ENCODE peak calls at places on chromosomes 11 and 22, in four cellular contexts. D is CD4-positive, CD25-positive, alpha-beta regulatory T cell; I is pancreas; X is psoas muscle. T is an unnamed sample.
A peak's percentile ranks its signal among the peaks of the same experiment; 100 is the strongest.

GRCh38 chr11:49316180-49316579 is 107.8 kb upstream of the FOLH1 start:
- DNase-seq in X (no peak), I (no peak), D (no peak), T (no peak)

GRCh38 chr11:65479184-65480145 is 19.4 kb upstream of the MALAT1 start:
- DNase-seq in I (peak; percentile 50), D (no peak), X (peak; percentile 82), T (no peak)

GRCh38 chr11:79309402-79309801 is 131.4 kb downstream of the TENM4 start:
- DNase-seq in D (no peak), I (no peak), X (no peak), T (no peak)

GRCh38 chr11:88535266-88535665 is 197.7 kb upstream of the CTSC start:
- DNase-seq in I (no peak), X (no peak), D (no peak), T (no peak)

GRCh38 chr22:48921411-48921903 is 906.2 kb downstream of the BRD1 start:
- DNase-seq in D (no peak), I (no peak), X (no peak), T (no peak)

GRCh38 chr11:403021-403760 is 9.2 kb downstream of the PKP3 start:
- DNase-seq in D (no peak), I (peak; percentile 40), X (peak; percentile 48), T (no peak)

GRCh38 chr22:43078522-43078921 is 10.7 kb downstream of the TTLL1 start:
- DNase-seq in I (no peak), X (no peak), D (no peak), T (no peak)

GRCh38 chr11:117834838-117835443 is 10.4 kb upstream of the FXYD2 start:
- DNase-seq in X (no peak), D (no peak), I (no peak), T (peak; percentile 17)

GRCh38 chr22:44583076-44583760 is 85.2 kb upstream of the RTL6 start:
- DNase-seq in D (no peak), I (no peak), X (peak; percentile 13), T (peak; percentile 23)

GRCh38 chr11:117095301-117096139 is 2.7 kb downstream of the SIK3 start:
- DNase-seq in X (no peak), I (no peak), D (no peak), T (no peak)

GRCh38 chr11:9748361-9748970 is 84.6 kb downstream of the SWAP70 start:
- DNase-seq in X (no peak), I (no peak), D (peak; percentile 88), T (peak; percentile 73)

GRCh38 chr11:2186669-2187266 is 15.2 kb upstream of the TH start:
- DNase-seq in I (no peak), X (no peak), D (peak; percentile 58), T (no peak)

GRCh38 chr22:50400406-50400805 is 57.3 kb downstream of the PPP6R2 start:
- DNase-seq in D (no peak), X (no peak), I (no peak), T (no peak)

GRCh38 chr11:126601136-126601535 is 245.7 kb downstream of the ST3GAL4 start:
- DNase-seq in I (no peak), D (no peak), X (no peak), T (no peak)

GRCh38 chr22:31983911-31984661 is 39.8 kb downstream of the YWHAH start:
- DNase-seq in D (no peak), X (no peak), I (no peak), T (no peak)

GRCh38 chr11:130616578-130616977 is 168.1 kb downstream of the ADAMTS15 start:
- DNase-seq in D (no peak), X (no peak), I (no peak), T (no peak)

GRCh38 chr22:28801845-28802594 is 1.7 kb upstream of the XBP1 start:
- DNase-seq in I (peak; percentile 66), X (no peak), D (no peak), T (no peak)

GRCh38 chr11:9144828-9145227 is 53.4 kb upstream of the SCUBE2 start:
- DNase-seq in D (no peak), I (no peak), X (no peak), T (no peak)

GRCh38 chr11:120747801-120748484 is 236.4 kb downstream of the GRIK4 start:
- DNase-seq in X (no peak), D (no peak), I (no peak), T (no peak)

DNA sequence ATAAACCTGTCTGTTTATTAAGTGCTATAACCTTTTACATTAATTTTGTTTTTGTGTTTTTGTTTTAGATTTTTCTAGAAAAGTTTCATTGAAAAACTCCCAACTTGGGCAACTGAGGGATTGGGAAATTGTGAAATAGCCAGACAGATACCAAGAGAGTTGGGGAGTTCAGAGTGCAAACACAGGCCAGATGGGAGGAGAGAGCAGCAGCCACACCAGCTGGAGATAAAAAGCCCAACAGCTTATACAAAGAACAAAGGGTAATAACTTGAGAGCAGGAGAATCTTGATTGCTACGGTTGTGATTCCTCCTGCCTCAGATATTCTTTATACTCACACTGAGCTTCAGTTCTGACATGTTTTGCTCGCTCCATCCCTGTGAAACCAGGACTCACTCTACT is 1642.2 kb downstream of the LRRC4C start:
- DNase-seq in X (no peak), D (no peak), I (no peak), T (no peak)
- H3K9me3 ChIP-seq in X (no peaks in the 10 kb centered on the region), D (no peaks in the 10 kb centered on the region), I (no peaks in the 10 kb centered on the region), T (no peaks in the 10 kb centered on the region)

GRCh38 chr22:25131198-25131887 is 68.3 kb upstream of the CRYBB3 start:
- DNase-seq in D (no peak), I (no peak), X (no peak), T (no peak)

GRCh38 chr22:25126510-25126909 is 73.1 kb upstream of the CRYBB3 start:
- DNase-seq in X (no peak), I (no peak), D (no peak), T (no peak)

GRCh38 chr22:25134028-25134427 is 65.6 kb upstream of the CRYBB3 start:
- DNase-seq in D (no peak), I (no peak), X (no peak), T (no peak)

GRCh38 chr22:25127274-25127673 is 72.4 kb upstream of the CRYBB3 start:
- DNase-seq in D (no peak), X (no peak), I (no peak), T (no peak)

DNA sequence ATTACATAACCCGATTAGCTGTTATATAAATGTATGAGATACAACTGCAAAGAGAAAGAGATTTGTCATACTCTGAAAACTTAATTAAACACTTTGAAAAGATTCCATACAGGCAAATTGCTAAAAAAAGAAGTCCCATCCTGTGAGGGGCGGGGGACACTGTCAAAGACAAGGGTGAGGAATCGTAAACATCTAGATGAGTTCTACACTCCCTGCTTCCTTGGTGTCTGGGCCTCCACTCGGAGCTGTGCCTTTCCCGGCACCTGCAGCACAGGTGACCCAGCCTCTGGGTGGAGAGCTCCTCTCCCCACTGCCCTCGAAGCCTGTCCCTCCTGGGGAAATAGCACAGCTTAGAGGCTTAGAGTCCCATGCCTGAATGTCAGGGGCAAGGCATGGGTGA is 69.2 kb upstream of the CRYBB3 start:
- DNase-seq in I (no peak), D (no peak), X (no peak), T (no peak)
- H3K27ac ChIP-seq in I (peak overlapping the region; percentile 64), D (no peak overlapping the region), X (no peak overlapping the region), T (no peak overlapping the region)

GRCh38 chr11:17952487-17952886 is 60.4 kb downstream of the SERGEF start:
- DNase-seq in X (no peak), I (no peak), D (no peak), T (no peak)
- H3K9me3 ChIP-seq in X (no peaks in the 10 kb centered on the region), I (no peaks in the 10 kb centered on the region), D (no peaks in the 10 kb centered on the region), T (no peaks in the 10 kb centered on the region)

GRCh38 chr11:46335858-46336600 is 11.2 kb upstream of the DGKZ start:
- DNase-seq in I (no peak), D (no peak), X (no peak), T (no peak)
- H3K27ac ChIP-seq in I (no peak overlapping the region), D (no peak overlapping the region), X (no peak overlapping the region), T (no peak overlapping the region)

GRCh38 chr11:133720951-133721350 is 124.4 kb downstream of the SPATA19 start:
- DNase-seq in X (no peak), I (no peak), D (no peak), T (no peak)

GRCh38 chr11:133719532-133720235 is 125.6 kb downstream of the SPATA19 start:
- DNase-seq in I (no peak), X (no peak), D (no peak), T (no peak)

GRCh38 chr11:133718831-133719230 is 126.5 kb downstream of the SPATA19 start:
- DNase-seq in D (no peak), I (no peak), X (no peak), T (no peak)

GRCh38 chr11:133714471-133715375 is 130.6 kb downstream of the SPATA19 start:
- DNase-seq in X (no peak), I (no peak), D (no peak), T (no peak)

GRCh38 chr11:133718238-133718637 is 127.1 kb downstream of the SPATA19 start:
- DNase-seq in D (no peak), I (no peak), X (no peak), T (no peak)
- H3K9me3 ChIP-seq in D (no peaks in the 10 kb centered on the region), I (no peaks in the 10 kb centered on the region), X (no peaks in the 10 kb centered on the region), T (no peaks in the 10 kb centered on the region)

GRCh38 chr11:61603667-61604066 is 22.8 kb upstream of the SYT7 start:
- DNase-seq in X (no peak), I (no peak), D (no peak), T (no peak)
- H3K27ac ChIP-seq in X (no peak overlapping the region), I (peak overlapping the region; percentile 12), D (no peak overlapping the region), T (no peak overlapping the region)

GRCh38 chr11:55806248-55806647 is 4.9 kb upstream of the OR5L1 start:
- DNase-seq in X (no peak), D (no peak), I (no peak), T (no peak)

DNA sequence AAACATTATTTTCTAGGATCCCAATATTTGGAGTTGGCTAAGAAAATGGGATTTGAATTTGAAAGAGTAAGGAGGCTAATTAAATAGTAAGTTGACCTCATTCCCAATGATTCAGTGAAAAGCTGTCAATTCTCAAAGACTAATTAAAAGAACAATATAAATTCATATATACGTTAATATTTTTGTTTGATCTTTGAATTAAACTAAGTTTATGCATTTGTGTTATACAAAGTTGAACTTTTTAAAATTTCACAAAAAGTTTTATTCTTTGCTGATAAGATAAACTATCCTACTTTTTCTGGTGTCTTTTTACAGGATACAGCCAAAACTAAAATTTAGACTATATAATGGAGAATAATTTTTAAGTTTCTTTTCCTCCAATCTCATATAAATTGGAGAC is at the start of gene OR5L1:
- DNase-seq in I (no peak), X (no peak), D (no peak), T (no peak)
- H3K9me3 ChIP-seq in I (no peaks in the 10 kb centered on the region), X (no peaks in the 10 kb centered on the region), D (peaks cover 4% of the 10 kb centered on the region), T (peaks cover 20% of the 10 kb centered on the region)

GRCh38 chr11:76789443-76789719 is 6.2 kb downstream of the TSKU start:
- DNase-seq in X (peak; percentile 24), I (no peak), D (no peak), T (no peak)
- H3K27ac ChIP-seq in X (no peak overlapping the region), I (no peak overlapping the region), D (no peak overlapping the region), T (no peak overlapping the region)

T was measured in left lung.